ENCODE peak calls at places on chromosome X, in five cellular contexts. C is colonic mucosa; P is lower lobe of right lung; M is CD4-positive, alpha-beta memory T cell; I is CD8-positive, alpha-beta T cell. Z is an unnamed sample.

GRCh38 chrX:76279007-76279406 is 106.1 kb downstream of the PBDC1 start:
- DNase-seq in C (peak), P (no peak), M (peak), I (peak), Z (peak)

GRCh38 chrX:53317365-53318069 is 36.1 kb upstream of the IQSEC2 start:
- DNase-seq in C (peak), P (peak), M (peak), I (peak), Z (peak)

GRCh38 chrX:17030580-17031285 is 84.3 kb downstream of the REPS2 start:
- DNase-seq in C (no peak), P (no peak), M (no peak), I (no peak), Z (no peak)

GRCh38 chrX:8726031-8726652 is 5.8 kb downstream of the ANOS1 start:
- DNase-seq in C (no peak), P (no peak), M (no peak), I (no peak), Z (no peak)

GRCh38 chrX:101409043-101409442 is 1.0 kb downstream of the HNRNPH2 start:
- DNase-seq in C (no peak), P (no peak), M (no peak), I (no peak), Z (no peak)

GRCh38 chrX:69189972-69190371 is 24.7 kb upstream of the PJA1 start:
- DNase-seq in C (no peak), P (no peak), M (no peak), I (no peak), Z (peak)

GRCh38 chrX:37349131-37350033 is at the start of gene PRRG1:
- DNase-seq in C (peak), P (peak), M (no peak), I (no peak), Z (peak)

GRCh38 chrX:151754641-151755215 is 20.2 kb downstream of the CNGA2 start:
- DNase-seq in C (no peak), P (no peak), M (no peak), I (no peak), Z (no peak)

GRCh38 chrX:45811307-45811706 is 610.6 kb upstream of the DIPK2B start:
- DNase-seq in C (no peak), P (no peak), M (no peak), I (no peak), Z (no peak)

GRCh38 chrX:81337805-81338204 is 135.9 kb downstream of the SH3BGRL start:
- DNase-seq in C (no peak), P (no peak), M (no peak), I (no peak), Z (no peak)

GRCh38 chrX:153646620-153647373 is at the start of gene DUSP9:
- DNase-seq in C (peak), P (peak), M (no peak), I (no peak), Z (no peak)

GRCh38 chrX:34956915-34957314 is 14.3 kb downstream of the FAM47B start:
- DNase-seq in C (no peak), P (no peak), M (no peak), I (no peak), Z (no peak)

GRCh38 chrX:120736989-120737388 is 107.1 kb upstream of the C1GALT1C1 start:
- DNase-seq in C (no peak), P (no peak), M (no peak), I (no peak), Z (no peak)

GRCh38 chrX:24259544-24260240 is 54.2 kb downstream of the SUPT20HL2 start:
- DNase-seq in C (peak), P (no peak), M (peak), I (no peak), Z (peak)

GRCh38 chrX:22577181-22577580 is 304.5 kb downstream of the CBLL2 start:
- DNase-seq in C (no peak), P (no peak), M (no peak), I (no peak), Z (no peak)

GRCh38 chrX:150062292-150063137 is 124.2 kb upstream of the EOLA2 start:
- DNase-seq in C (peak), P (no peak), M (no peak), I (no peak), Z (no peak)

GRCh38 chrX:24113161-24113560 is 36.4 kb upstream of the ZFX start:
- DNase-seq in C (no peak), P (no peak), M (no peak), I (no peak), Z (no peak)

GRCh38 chrX:118528089-118528753 is 32.6 kb downstream of the DOCK11 start:
- DNase-seq in C (no peak), P (no peak), M (peak), I (peak), Z (no peak)

GRCh38 chrX:49970699-49971098 is 48.3 kb downstream of the CLCN5 start:
- DNase-seq in C (no peak), P (no peak), M (no peak), I (no peak), Z (no peak)

GRCh38 chrX:24498181-24498580 is 33.1 kb downstream of the PDK3 start:
- DNase-seq in C (no peak), P (no peak), M (peak), I (peak), Z (no peak)

GRCh38 chrX:1928805-1929204 is 313.9 kb downstream of the ASMT start:
- DNase-seq in C (no peak), P (no peak), M (no peak), I (no peak), Z (no peak)

GRCh38 chrX:349196-349595 is 30.6 kb upstream of the GTPBP6 start:
- DNase-seq in C (no peak), P (no peak), M (no peak), I (no peak), Z (no peak)

GRCh38 chrX:34132028-34132427 is at the start of gene FAM47A:
- DNase-seq in C (no peak), P (no peak), M (no peak), I (no peak), Z (no peak)

GRCh38 chrX:40095588-40096394 is 2.0 kb downstream of the BCOR start:
- DNase-seq in C (no peak), P (peak), M (no peak), I (peak), Z (peak)
- H3K27ac ChIP-seq in C (peak), P (peak), M (peak), I (peak), Z (peak)

DNA sequence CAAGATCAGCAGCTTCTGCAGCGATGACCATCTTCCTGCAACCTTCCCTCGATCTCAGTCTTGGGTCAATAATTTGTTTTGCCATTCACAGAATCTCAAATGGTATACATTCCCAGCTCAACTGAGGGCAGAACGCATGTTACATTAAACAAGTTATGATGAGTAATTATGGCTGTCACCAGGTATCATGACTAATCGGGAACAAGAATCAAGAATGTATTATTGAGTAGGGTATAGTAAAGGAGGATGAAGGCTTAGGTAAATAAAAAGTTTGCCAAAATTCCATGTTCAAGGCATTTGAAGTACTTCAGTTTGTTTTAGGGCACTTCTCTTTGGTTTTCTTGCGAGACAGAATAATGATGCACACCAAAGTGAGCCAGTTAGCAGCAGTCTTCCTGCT is 194.1 kb downstream of the SH2D1A start:
- DNase-seq in C (no peak), P (no peak), M (no peak), I (no peak), Z (no peak)
- H3K27ac ChIP-seq in C (no peak), P (no peak), M (no peak), I (no peak), Z (no peak)

DNA sequence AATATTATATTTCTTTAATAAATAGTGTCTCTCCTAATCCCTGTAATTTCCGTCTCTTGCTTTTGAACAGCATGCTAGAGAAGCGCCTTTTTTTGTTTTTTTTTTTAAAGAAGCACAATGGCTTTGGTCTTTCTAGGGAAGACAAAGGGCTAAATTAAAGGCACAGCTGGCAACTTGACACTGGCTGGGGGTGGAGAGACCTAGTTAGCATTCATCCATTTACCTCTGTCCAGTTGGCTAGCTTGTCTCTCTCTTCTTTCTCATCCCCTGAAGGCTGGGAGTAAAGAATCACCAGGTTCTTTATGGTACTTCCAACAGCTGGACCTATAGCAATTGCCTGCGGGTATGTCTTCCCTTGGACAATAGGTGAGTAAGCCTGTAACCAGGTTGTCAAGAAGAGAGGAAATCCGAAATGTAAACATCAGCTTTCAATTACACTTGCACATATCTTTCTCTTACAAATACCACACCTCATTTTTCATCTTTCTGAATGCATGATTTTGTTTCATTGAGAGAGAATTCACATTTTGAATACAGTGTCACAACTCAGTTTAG is 178.4 kb upstream of the GPR101 start:
- DNase-seq in C (no peak), P (no peak), M (no peak), I (no peak), Z (no peak)
- H3K27ac ChIP-seq in C (no peak), P (no peak), M (no peak), I (no peak), Z (no peak)

GRCh38 chrX:99494668-99495067 is 915.4 kb downstream of the PCDH19 start:
- DNase-seq in C (no peak), P (no peak), M (no peak), I (no peak), Z (no peak)
- H3K27ac ChIP-seq in C (no peak), P (no peak), M (no peak), I (no peak), Z (no peak)

GRCh38 chrX:116284383-116284782 is 113.8 kb downstream of the AGTR2 start:
- DNase-seq in C (no peak), P (no peak), M (no peak), I (no peak), Z (no peak)
- H3K27ac ChIP-seq in C (no peak), P (no peak), M (no peak), I (no peak), Z (no peak)

GRCh38 chrX:136761410-136761809 is 19.3 kb downstream of the ARHGEF6 start:
- DNase-seq in C (no peak), P (no peak), M (no peak), I (no peak), Z (no peak)
- H3K27ac ChIP-seq in C (no peak), P (no peak), M (no peak), I (no peak), Z (no peak)

GRCh38 chrX:124229374-124229773 is 103.1 kb upstream of the TEX13D start:
- DNase-seq in C (no peak), P (no peak), M (no peak), I (no peak), Z (no peak)

GRCh38 chrX:124232523-124233201 is 99.8 kb upstream of the TEX13D start:
- DNase-seq in C (no peak), P (no peak), M (no peak), I (peak), Z (no peak)

GRCh38 chrX:124231454-124231853 is 101.0 kb upstream of the TEX13D start:
- DNase-seq in C (no peak), P (no peak), M (no peak), I (no peak), Z (no peak)

GRCh38 chrX:124228849-124229248 is 103.6 kb upstream of the TEX13D start:
- DNase-seq in C (no peak), P (no peak), M (no peak), I (no peak), Z (no peak)

DNA sequence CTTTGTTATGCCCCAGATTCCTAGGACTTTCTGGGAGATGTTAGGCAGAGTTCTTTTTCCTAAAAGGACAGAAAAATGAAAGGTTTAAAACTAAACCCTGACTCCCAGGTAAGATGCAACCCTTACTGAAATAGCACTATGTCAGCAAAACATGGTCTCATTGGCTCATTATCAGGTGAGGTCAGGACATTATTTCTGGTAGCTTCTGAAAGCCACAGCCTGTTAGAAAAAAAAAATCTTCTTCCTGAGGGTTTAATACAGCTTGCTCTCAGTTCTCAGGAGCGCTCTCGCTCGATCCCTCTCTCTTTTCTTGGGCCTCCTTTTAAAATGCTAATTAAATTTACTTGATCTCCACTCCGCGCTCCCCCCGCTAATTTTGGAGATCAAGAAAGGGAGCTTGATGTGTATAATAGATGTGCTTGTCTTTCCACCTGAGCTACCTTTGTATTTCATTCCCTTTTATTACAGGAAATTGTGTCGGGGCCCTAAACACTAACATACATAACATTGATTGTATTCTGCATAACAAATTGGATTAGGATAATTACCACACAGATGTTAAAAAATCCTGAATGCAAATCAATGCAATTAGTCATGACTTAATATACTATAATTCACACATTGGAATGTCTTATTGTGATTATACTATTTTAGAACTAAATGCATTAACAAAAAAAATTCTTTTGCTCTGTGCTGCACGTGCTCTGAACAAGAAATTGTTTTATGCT is 101.7 kb upstream of the TEX13D start:
- DNase-seq in C (no peak), P (no peak), M (no peak), I (no peak), Z (no peak)
- H3K27ac ChIP-seq in C (no peak), P (no peak), M (no peak), I (no peak), Z (no peak)

DNA sequence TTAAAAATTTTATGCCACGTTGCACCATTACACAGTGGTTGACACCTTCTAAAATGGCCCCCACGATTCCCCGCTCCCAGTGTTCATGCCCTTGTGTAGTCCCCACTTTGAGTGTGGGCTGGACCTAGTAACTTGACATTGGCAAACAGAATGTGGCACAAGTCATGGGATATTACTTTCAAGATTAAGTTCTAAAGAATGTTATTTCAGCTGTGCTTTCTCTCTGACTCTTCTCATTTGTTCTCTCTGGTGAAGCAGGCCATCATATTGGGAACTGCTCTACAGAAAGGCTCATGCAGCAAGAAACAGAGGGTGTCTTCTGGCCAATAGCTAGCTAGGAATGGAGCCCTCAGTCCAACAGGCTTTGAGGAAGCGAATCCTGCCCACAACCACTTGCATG is 67.1 kb downstream of the ATXN3L start:
- DNase-seq in C (no peak), P (no peak), M (no peak), I (no peak), Z (no peak)
- H3K27ac ChIP-seq in C (no peak), P (no peak), M (no peak), I (no peak), Z (no peak)